ENCODE peak calls at places on chromosomes 11 and 22, in eight cellular contexts. One of them, this sample, is unnamed. For H3K4me1, the result is how much of the 10 kb centered on the place peaks cover.

GRCh38 chr11:11931461-11932055 is 76.9 kb downstream of the DKK3 start:
- DNase-seq in K562: peak
- DNase-seq in SK-N-SH: peak
- DNase-seq in transverse colon: no peak
- DNase-seq in stomach: no peak
- DNase-seq in H1: no peak
- DNase-seq in A549: peak
- DNase-seq in tibial nerve: no peak
- DNase-seq in this sample: no peak

GRCh38 chr22:36855478-36855877 is 5.3 kb upstream of the NCF4 start:
- DNase-seq in A549: no peak
- DNase-seq in stomach: no peak
- DNase-seq in H1: no peak
- DNase-seq in tibial nerve: no peak
- DNase-seq in transverse colon: no peak
- DNase-seq in SK-N-SH: no peak
- DNase-seq in K562: no peak
- DNase-seq in this sample: no peak

GRCh38 chr11:44684886-44685285 is 41.9 kb upstream of the TSPAN18 start:
- DNase-seq in H1: no peak
- DNase-seq in stomach: no peak
- DNase-seq in tibial nerve: no peak
- DNase-seq in SK-N-SH: no peak
- DNase-seq in A549: no peak
- DNase-seq in K562: no peak
- DNase-seq in transverse colon: no peak
- DNase-seq in this sample: no peak

GRCh38 chr11:88491674-88492073 is 154.1 kb upstream of the CTSC start:
- DNase-seq in H1: no peak
- DNase-seq in K562: no peak
- DNase-seq in stomach: no peak
- DNase-seq in A549: no peak
- DNase-seq in tibial nerve: no peak
- DNase-seq in SK-N-SH: no peak
- DNase-seq in transverse colon: no peak
- DNase-seq in this sample: no peak

GRCh38 chr11:70281114-70281729 is 10.7 kb downstream of the PPFIA1 start:
- DNase-seq in H1: no peak
- DNase-seq in tibial nerve: no peak
- DNase-seq in SK-N-SH: no peak
- DNase-seq in stomach: no peak
- DNase-seq in transverse colon: no peak
- DNase-seq in A549: no peak
- DNase-seq in K562: no peak
- DNase-seq in this sample: peak

GRCh38 chr22:19213496-19214473 is 35.2 kb upstream of the SLC25A1 start:
- DNase-seq in SK-N-SH: no peak
- DNase-seq in K562: no peak
- DNase-seq in H1: no peak
- DNase-seq in stomach: no peak
- DNase-seq in tibial nerve: no peak
- DNase-seq in transverse colon: no peak
- DNase-seq in A549: no peak
- DNase-seq in this sample: no peak

GRCh38 chr11:116951762-116952161 is 114.3 kb upstream of the APOA1 start:
- DNase-seq in H1: no peak
- DNase-seq in SK-N-SH: no peak
- DNase-seq in transverse colon: no peak
- DNase-seq in tibial nerve: no peak
- DNase-seq in K562: no peak
- DNase-seq in stomach: no peak
- DNase-seq in A549: no peak
- DNase-seq in this sample: no peak

GRCh38 chr11:120197254-120197891 is 13.5 kb upstream of the OAF start:
- DNase-seq in H1: no peak
- DNase-seq in K562: no peak
- DNase-seq in SK-N-SH: peak
- DNase-seq in A549: no peak
- DNase-seq in transverse colon: peak
- DNase-seq in tibial nerve: no peak
- DNase-seq in stomach: no peak
- DNase-seq in this sample: no peak

GRCh38 chr11:110679323-110679980 is 32.8 kb downstream of the ARHGAP20 start:
- DNase-seq in transverse colon: no peak
- DNase-seq in K562: no peak
- DNase-seq in SK-N-SH: no peak
- DNase-seq in stomach: no peak
- DNase-seq in H1: no peak
- DNase-seq in tibial nerve: no peak
- DNase-seq in A549: no peak
- DNase-seq in this sample: no peak

GRCh38 chr11:1230456-1231395 is 7.9 kb downstream of the MUC5B start:
- DNase-seq in tibial nerve: no peak
- DNase-seq in stomach: no peak
- DNase-seq in H1: peak
- DNase-seq in SK-N-SH: peak
- DNase-seq in K562: no peak
- DNase-seq in A549: no peak
- DNase-seq in transverse colon: peak
- DNase-seq in this sample: no peak

GRCh38 chr11:95659088-95659487 is 130.5 kb downstream of the FAM76B start:
- DNase-seq in tibial nerve: no peak
- DNase-seq in transverse colon: no peak
- DNase-seq in stomach: no peak
- DNase-seq in K562: no peak
- DNase-seq in SK-N-SH: no peak
- DNase-seq in A549: no peak
- DNase-seq in H1: no peak
- DNase-seq in this sample: no peak

GRCh38 chr11:130002352-130002845 is at the start of gene PRDM10:
- DNase-seq in transverse colon: peak
- DNase-seq in K562: peak
- DNase-seq in A549: peak
- DNase-seq in tibial nerve: peak
- DNase-seq in SK-N-SH: peak
- DNase-seq in stomach: peak
- DNase-seq in H1: peak
- DNase-seq in this sample: peak

GRCh38 chr11:128859563-128860441 is 7.3 kb downstream of the KCNJ1 start:
- DNase-seq in tibial nerve: peak
- DNase-seq in K562: peak
- DNase-seq in transverse colon: peak
- DNase-seq in A549: peak
- DNase-seq in SK-N-SH: peak
- DNase-seq in H1: peak
- DNase-seq in stomach: peak
- DNase-seq in this sample: peak

GRCh38 chr22:30079952-30080533 is at the start of gene HORMAD2:
- DNase-seq in stomach: no peak
- DNase-seq in K562: no peak
- DNase-seq in H1: peak
- DNase-seq in transverse colon: peak
- DNase-seq in tibial nerve: no peak
- DNase-seq in A549: no peak
- DNase-seq in SK-N-SH: no peak
- DNase-seq in this sample: no peak

GRCh38 chr11:72058416-72059034 is 21.8 kb downstream of the NUMA1 start:
- DNase-seq in tibial nerve: no peak
- DNase-seq in transverse colon: no peak
- DNase-seq in stomach: no peak
- DNase-seq in SK-N-SH: no peak
- DNase-seq in K562: no peak
- DNase-seq in H1: no peak
- DNase-seq in A549: no peak
- DNase-seq in this sample: no peak

GRCh38 chr11:22920939-22921565 is 60.8 kb upstream of the CCDC179 start:
- DNase-seq in tibial nerve: no peak
- DNase-seq in SK-N-SH: peak
- DNase-seq in transverse colon: peak
- DNase-seq in A549: peak
- DNase-seq in H1: no peak
- DNase-seq in K562: no peak
- DNase-seq in stomach: no peak
- DNase-seq in this sample: no peak

GRCh38 chr11:9530020-9530628 is 43.3 kb upstream of the WEE1 start:
- DNase-seq in H1: peak
- DNase-seq in transverse colon: no peak
- DNase-seq in SK-N-SH: no peak
- DNase-seq in tibial nerve: no peak
- DNase-seq in A549: no peak
- DNase-seq in K562: no peak
- DNase-seq in stomach: no peak
- DNase-seq in this sample: no peak
- H3K4me1 ChIP-seq in H1: under half
- H3K4me1 ChIP-seq in transverse colon: half or more
- H3K4me1 ChIP-seq in SK-N-SH: under half
- H3K4me1 ChIP-seq in tibial nerve: under half
- H3K4me1 ChIP-seq in A549: under half
- H3K4me1 ChIP-seq in K562: under half
- H3K4me1 ChIP-seq in stomach: under half
- H3K4me1 ChIP-seq in this sample: under half

DNA sequence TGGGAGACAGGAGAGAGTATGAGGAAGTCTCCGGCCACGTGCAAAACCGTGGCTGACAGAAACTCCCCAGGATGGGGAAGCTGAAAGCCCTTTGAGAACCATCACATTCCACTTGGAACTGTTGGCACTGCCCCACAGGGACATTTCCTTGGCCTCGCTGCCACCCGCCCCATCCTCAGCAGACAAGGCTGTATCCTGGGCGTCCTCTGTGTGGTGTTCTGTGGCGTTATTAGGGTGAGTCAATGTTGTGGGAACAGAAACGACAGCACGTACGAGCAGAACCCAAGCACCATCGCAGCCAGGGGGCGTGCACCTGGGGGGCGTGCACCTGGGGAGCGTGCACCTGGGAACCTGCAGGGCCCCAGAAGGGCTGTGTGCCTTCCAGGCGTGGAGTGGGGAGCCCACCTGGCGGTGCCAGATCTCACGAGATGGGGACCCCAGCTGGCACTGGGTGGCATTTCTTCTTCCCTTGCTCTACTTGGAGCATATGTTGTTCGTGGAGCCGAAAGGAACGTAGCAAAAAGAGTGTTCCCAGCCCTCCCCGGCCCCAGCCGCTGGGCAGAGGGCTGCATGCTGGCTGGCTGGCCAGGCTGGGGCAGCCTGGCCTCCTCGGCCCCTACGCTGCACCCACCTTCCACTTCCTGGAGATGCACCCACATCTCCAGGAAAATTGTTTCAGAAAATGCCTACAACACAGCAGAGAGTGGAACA is 35.4 kb downstream of the NFAM1 start:
- DNase-seq in K562: no peak
- DNase-seq in A549: no peak
- DNase-seq in tibial nerve: no peak
- DNase-seq in H1: no peak
- DNase-seq in transverse colon: peak
- DNase-seq in SK-N-SH: no peak
- DNase-seq in stomach: no peak
- DNase-seq in this sample: no peak
- TF ChIP-seq CTCF in K562: no peak
- TF ChIP-seq CTCF in A549: no peak
- TF ChIP-seq CTCF in tibial nerve: peak
- TF ChIP-seq CTCF in H1: peak
- TF ChIP-seq CTCF in transverse colon: no peak
- TF ChIP-seq CTCF in SK-N-SH: no peak
- TF ChIP-seq CTCF in stomach: no peak
- TF ChIP-seq CTCF in this sample: no peak

GRCh38 chr11:24664399-24664798 is 167.5 kb downstream of the LUZP2 start:
- DNase-seq in tibial nerve: no peak
- DNase-seq in H1: no peak
- DNase-seq in K562: no peak
- DNase-seq in transverse colon: no peak
- DNase-seq in SK-N-SH: no peak
- DNase-seq in A549: no peak
- DNase-seq in stomach: no peak
- DNase-seq in this sample: no peak

DNA sequence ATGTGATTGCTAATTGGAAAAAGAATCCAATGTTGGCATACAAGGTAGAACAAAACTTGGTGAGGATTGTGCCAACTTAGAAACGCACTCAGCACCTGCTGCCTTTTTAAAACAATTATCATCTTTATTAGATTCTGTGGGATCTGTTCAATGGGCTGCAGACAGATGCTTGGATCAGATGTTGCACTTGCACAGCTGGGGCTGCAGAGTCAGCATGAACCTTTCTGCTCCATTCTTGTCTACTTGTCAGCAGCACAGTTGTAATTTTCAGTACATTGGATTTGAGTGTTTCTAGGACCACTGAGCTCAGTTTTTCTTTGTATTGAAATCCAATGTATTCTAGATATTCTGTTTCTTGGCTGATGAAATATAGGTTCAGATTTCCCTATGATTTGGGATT is 164.5 kb downstream of the LUZP2 start:
- DNase-seq in transverse colon: no peak
- DNase-seq in H1: no peak
- DNase-seq in tibial nerve: no peak
- DNase-seq in stomach: no peak
- DNase-seq in A549: no peak
- DNase-seq in SK-N-SH: peak
- DNase-seq in K562: no peak
- DNase-seq in this sample: no peak
- TF ChIP-seq EP300 in transverse colon: no peak
- TF ChIP-seq EP300 in H1: no peak
- TF ChIP-seq EP300 in tibial nerve: no peak
- TF ChIP-seq EP300 in stomach: no peak
- TF ChIP-seq EP300 in A549: no peak
- TF ChIP-seq EP300 in SK-N-SH: no peak
- TF ChIP-seq EP300 in K562: no peak
- TF ChIP-seq EP300 in this sample: no peak

DNA sequence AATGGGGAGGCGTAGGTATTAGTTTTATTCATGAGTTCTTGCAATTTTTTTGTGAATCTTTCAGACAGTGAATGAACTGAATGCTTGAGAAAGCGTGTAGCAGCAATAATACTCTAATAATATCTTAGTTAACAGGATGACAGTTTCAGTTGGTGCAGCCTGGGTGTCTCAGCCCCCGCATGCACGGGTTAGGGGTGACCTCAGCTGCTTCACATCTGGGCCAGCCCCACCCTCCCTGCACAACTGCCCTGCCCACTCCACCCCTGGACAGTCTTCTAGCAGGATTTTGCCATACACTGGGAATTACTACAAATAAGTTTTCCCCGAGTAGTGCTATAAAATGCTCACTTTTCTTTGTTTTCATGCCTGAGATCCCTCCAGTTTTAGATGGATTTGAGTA is 83.2 kb downstream of the ST3GAL4 start:
- DNase-seq in H1: no peak
- DNase-seq in SK-N-SH: no peak
- DNase-seq in tibial nerve: no peak
- DNase-seq in K562: no peak
- DNase-seq in stomach: no peak
- DNase-seq in A549: no peak
- DNase-seq in transverse colon: no peak
- DNase-seq in this sample: no peak
- H3K4me1 ChIP-seq in H1: under half
- H3K4me1 ChIP-seq in SK-N-SH: under half
- H3K4me1 ChIP-seq in tibial nerve: under half
- H3K4me1 ChIP-seq in K562: under half
- H3K4me1 ChIP-seq in stomach: under half
- H3K4me1 ChIP-seq in A549: under half
- H3K4me1 ChIP-seq in transverse colon: under half
- H3K4me1 ChIP-seq in this sample: under half

GRCh38 chr11:76214968-76215548 is 8.8 kb upstream of the WNT11 start:
- DNase-seq in tibial nerve: no peak
- DNase-seq in K562: peak
- DNase-seq in transverse colon: no peak
- DNase-seq in stomach: no peak
- DNase-seq in SK-N-SH: no peak
- DNase-seq in H1: no peak
- DNase-seq in A549: no peak
- DNase-seq in this sample: no peak
- TF ChIP-seq CTCF in tibial nerve: no peak
- TF ChIP-seq CTCF in K562: no peak
- TF ChIP-seq CTCF in transverse colon: no peak
- TF ChIP-seq CTCF in stomach: no peak
- TF ChIP-seq CTCF in SK-N-SH: no peak
- TF ChIP-seq CTCF in H1: no peak
- TF ChIP-seq CTCF in A549: no peak
- TF ChIP-seq CTCF in this sample: no peak